ENCODE peak calls at places on chromosomes 6 and 20, in nine cellular contexts. K is NB4, P is A549, U is heart left ventricle, W is transverse colon, L is ovary, B is HCT116, N is stomach, V is Peyer's patch. E is an unnamed sample.

GRCh38 chr6:6661684-6662083 is 73.2 kb downstream of the LY86 start:
- DNase-seq in K (peak), P (no peak), U (no peak), W (peak), L (peak), B (no peak), N (peak), V (no peak), E (peak)

GRCh38 chr6:28209753-28210535 is 15.1 kb upstream of the ZSCAN9 start:
- DNase-seq in K (no peak), P (no peak), U (no peak), W (no peak), L (no peak), B (no peak), N (no peak), V (no peak), E (no peak)

GRCh38 chr6:44006123-44006871 is 121.0 kb downstream of the MRPL14 start:
- DNase-seq in K (no peak), P (no peak), U (peak), W (no peak), L (no peak), B (no peak), N (no peak), V (no peak), E (no peak)

GRCh38 chr6:144920391-144920983 is 635.4 kb downstream of the UTRN start:
- DNase-seq in K (no peak), P (no peak), U (no peak), W (no peak), L (no peak), B (no peak), N (no peak), V (no peak), E (no peak)

GRCh38 chr6:144411506-144412165 is 126.5 kb downstream of the UTRN start:
- DNase-seq in K (no peak), P (no peak), U (no peak), W (no peak), L (no peak), B (no peak), N (no peak), V (no peak), E (no peak)

GRCh38 chr20:25116746-25117457 is 35.0 kb upstream of the VSX1 start:
- DNase-seq in K (no peak), P (no peak), U (no peak), W (no peak), L (no peak), B (no peak), N (no peak), V (no peak), E (no peak)

GRCh38 chr6:75458895-75459294 is 34.7 kb downstream of the FILIP1 start:
- DNase-seq in K (no peak), P (peak), U (no peak), W (no peak), L (no peak), B (no peak), N (no peak), V (no peak), E (peak)

GRCh38 chr20:43969501-43969900 is 54.8 kb downstream of the TOX2 start:
- DNase-seq in K (no peak), P (no peak), U (no peak), W (no peak), L (no peak), B (no peak), N (no peak), V (no peak), E (peak)

GRCh38 chr20:16052406-16052805 is 520.8 kb downstream of the KIF16B start:
- DNase-seq in K (no peak), P (no peak), U (no peak), W (no peak), L (no peak), B (no peak), N (no peak), V (no peak), E (no peak)

GRCh38 chr6:122653094-122653493 is 42.9 kb downstream of the PKIB start:
- DNase-seq in K (no peak), P (no peak), U (no peak), W (no peak), L (no peak), B (peak), N (no peak), V (no peak), E (no peak)

GRCh38 chr6:89930789-89931188 is 36.5 kb downstream of the GJA10 start:
- DNase-seq in K (no peak), P (no peak), U (no peak), W (no peak), L (no peak), B (no peak), N (no peak), V (no peak), E (no peak)

GRCh38 chr6:143634486-143634885 is 43.3 kb upstream of the PHACTR2 start:
- DNase-seq in K (no peak), P (no peak), U (no peak), W (no peak), L (no peak), B (no peak), N (no peak), V (no peak), E (no peak)

GRCh38 chr6:120873125-120873865 is 461.0 kb downstream of the TBC1D32 start:
- DNase-seq in K (no peak), P (no peak), U (peak), W (no peak), L (no peak), B (no peak), N (no peak), V (no peak), E (no peak)

GRCh38 chr6:106511274-106512047 is 117.8 kb downstream of the RTN4IP1 start:
- DNase-seq in K (peak), P (no peak), U (no peak), W (peak), L (no peak), B (no peak), N (peak), V (peak), E (peak)
- TF ChIP-seq POLR2A in K (no peak), P (no peak), U (no peak), W (no peak), L (no peak), B (no peak), N (no peak), V (no peak), E (no peak)

DNA sequence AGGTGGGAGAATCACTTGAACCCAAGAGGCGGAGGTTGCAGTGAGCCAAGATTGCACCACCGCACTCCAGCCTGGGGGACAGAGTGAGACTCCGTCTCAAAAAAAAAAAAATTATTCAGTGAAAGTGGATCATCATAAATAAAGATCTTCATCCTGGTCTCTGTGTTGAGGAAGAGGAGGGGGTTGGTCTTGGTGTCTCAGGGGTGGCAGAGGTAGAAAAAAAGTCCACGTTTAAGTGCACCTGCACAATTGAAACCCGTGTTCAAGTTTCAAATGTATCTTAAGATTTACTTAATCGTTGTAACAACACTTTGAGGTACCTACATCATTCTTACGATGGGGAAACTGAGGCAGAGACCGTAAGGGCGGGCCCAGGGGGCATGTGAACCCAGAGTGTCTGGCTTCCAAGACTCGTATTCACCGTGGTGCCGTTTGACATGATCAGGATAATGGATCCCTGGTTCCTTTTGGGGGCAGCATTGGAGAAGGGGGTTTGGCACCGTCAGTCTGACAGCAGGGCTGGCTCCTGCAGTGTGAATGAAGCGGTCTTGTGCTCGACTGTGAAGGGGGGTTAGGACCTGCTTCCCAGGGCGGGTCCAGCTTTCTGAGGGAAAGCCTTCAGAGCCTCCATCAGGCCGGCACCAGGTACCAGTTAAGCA is 32.9 kb upstream of the ID1 start:
- DNase-seq in K (no peak), P (no peak), U (no peak), W (no peak), L (no peak), B (no peak), N (no peak), V (no peak), E (no peak)
- H3K4me3 ChIP-seq in K (peak), P (peak), U (peak), W (peak), L (peak), B (peak), N (peak), V (peak), E (no peak)

DNA sequence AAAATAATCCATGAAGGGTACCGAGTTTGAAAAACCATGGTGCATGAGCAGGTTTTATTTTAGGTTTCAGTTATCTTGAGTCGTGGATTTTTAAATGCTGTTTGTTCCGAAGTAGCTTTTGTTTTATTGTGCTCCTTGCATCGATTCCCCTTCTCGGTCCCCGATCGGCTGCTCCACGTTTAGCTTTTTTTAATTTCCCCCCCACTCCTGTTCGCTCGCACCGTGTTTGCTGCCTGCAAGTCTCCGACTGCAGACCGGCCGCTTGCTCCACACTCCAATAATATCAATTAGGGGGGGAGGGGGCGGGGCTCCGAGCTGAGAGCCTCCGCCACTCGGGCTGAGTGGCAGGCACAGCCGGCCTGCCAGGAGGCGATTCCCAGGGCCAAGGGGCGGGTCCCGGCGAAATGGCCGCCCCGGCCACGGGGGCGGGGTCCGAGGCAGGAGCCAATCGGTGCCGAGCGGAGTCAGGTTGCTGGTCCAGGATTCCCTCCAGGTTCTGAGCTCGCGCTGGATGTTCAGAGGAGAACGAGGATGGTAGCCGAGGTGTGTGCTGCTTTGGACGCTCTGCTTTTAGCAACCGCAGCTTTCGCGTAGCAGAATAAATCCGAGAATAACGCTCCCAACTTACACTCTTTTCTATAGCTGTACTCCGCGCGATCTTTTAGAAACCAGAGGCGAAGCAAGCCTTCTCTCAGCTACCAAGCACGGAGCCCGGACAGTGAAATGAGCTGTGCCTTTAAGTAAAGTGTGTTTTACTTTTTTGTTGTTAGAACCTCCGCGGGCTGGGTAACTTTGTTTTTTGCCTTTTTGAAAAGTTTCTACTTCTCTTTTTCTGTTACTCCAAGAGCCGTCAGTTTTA is at the start of gene EPHA7:
- DNase-seq in K (peak), P (peak), U (peak), W (peak), L (peak), B (no peak), N (peak), V (peak), E (peak)
- TF ChIP-seq POLR2A in K (no peak), P (peak), U (peak), W (peak), L (peak), B (no peak), N (no peak), V (no peak), E (no peak)

DNA sequence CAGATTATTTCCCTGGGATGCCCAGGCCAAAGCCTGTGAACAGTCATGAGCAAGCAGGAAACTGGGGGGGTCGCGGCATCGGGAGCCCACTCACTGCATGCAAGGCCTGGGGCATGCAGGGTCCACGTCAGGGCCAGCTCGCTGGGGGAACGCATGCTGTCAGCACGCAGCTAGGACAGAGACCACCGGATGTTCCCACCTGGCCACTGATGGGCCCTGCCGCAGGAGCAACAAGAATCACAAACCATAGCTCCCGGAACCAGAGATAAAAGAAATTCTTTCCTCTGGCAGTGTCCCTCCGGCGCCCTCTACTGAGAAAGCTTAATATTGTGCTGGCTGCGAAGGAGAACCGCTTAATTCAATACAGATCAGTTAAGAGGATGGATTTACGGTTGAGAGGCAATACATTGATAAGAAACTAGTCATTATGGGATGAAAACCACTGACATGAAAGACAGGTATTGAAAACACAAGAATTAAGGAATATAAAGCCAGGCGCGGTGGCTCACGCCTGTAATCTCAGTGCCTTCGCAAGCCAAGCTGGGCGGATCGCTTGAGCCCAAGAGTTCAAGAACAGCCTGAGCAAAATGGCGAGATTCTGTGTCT is 32.6 kb downstream of the C6orf15 start:
- DNase-seq in K (peak), P (peak), U (no peak), W (peak), L (peak), B (peak), N (peak), V (peak), E (peak)
- H3K4me3 ChIP-seq in K (no peak), P (no peak), U (peak), W (no peak), L (no peak), B (no peak), N (no peak), V (no peak), E (no peak)

DNA sequence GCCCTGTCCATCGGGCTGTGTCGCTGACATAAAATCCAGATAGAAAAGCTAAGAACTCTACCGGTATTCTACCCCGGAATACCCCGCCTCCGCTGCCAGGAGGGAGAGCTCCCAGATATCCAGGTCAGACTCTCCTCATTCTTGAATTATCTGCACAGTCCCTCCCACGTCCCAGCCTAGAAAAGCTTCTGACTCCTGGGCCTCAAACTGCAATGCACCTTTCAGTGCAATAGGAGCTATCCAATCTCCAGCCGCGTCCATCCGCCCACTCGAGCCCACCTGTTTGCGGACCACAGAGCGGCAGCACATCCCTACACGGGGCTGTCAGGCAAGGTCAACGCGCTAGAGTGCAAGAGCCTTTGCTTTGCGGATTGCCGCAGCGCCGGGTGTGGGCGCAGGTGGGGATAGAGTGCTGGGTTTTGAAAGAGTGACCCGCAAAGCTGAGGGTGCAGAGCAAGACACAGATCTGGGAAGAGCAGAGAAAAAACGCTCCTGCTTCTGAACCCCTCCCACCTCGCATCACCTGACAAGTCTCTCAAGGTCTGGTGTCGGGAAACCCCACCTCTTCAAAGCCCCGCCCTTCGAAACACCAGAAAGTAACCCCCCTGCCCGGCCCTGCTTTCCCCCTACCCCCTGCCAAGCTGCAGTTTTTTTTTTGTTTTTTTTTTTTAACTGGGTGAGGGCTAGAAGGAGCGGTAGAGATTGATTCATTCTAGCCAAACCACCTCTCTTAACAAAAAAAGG is 1.3 kb downstream of the TAPBP start:
- DNase-seq in K (peak), P (peak), U (no peak), W (peak), L (peak), B (peak), N (peak), V (peak), E (peak)
- TF ChIP-seq POLR2A in K (no peak), P (no peak), U (no peak), W (peak), L (no peak), B (no peak), N (no peak), V (no peak), E (no peak)

GRCh38 chr6:1820165-1820564 is 210.4 kb downstream of the FOXC1 start:
- DNase-seq in K (no peak), P (no peak), U (no peak), W (no peak), L (no peak), B (no peak), N (no peak), V (no peak), E (no peak)
- H3K4me3 ChIP-seq in K (no peak), P (no peak), U (no peak), W (no peak), L (no peak), B (no peak), N (no peak), V (no peak), E (no peak)

DNA sequence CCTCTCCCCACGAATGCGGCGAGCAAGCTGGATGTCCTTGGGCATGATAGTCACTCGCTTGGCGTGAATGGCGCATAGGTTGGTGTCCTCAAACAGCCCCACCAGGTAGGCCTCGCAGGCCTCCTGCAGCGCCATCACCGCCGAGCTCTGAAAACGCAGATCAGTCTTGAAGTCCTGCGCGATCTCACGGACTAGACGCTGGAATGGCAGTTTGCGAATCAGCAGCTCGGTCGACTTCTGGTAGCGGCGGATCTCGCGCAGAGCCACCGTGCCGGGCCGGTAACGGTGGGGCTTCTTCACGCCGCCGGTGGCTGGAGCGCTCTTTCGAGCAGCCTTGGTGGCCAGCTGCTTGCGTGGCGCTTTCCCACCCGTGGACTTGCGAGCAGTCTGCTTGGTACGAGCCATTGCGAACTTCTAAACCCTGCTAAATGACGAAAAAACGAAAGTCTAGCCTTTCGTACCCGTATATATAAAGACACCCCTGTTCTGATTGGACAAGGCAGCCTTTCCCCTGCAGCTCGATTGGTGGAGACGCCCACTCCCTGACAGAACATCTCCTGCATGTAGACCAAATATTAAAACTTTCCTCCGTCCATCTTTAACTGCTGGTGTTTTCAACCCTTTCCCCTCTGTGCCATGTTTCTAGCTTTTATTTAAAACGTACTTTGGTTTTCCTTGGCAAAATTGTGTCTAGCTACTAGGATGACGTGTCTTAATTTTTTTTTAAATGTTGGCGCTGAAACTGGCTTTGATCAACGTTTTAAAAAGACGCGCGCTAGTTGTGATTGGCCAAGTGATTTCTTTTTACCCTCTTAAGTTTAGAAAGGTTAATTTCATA is 109.8 kb downstream of the HFE start:
- DNase-seq in K (peak), P (no peak), U (peak), W (peak), L (peak), B (peak), N (peak), V (peak), E (peak)
- TF ChIP-seq POLR2A in K (peak), P (no peak), U (peak), W (peak), L (peak), B (peak), N (no peak), V (peak), E (peak)

DNA sequence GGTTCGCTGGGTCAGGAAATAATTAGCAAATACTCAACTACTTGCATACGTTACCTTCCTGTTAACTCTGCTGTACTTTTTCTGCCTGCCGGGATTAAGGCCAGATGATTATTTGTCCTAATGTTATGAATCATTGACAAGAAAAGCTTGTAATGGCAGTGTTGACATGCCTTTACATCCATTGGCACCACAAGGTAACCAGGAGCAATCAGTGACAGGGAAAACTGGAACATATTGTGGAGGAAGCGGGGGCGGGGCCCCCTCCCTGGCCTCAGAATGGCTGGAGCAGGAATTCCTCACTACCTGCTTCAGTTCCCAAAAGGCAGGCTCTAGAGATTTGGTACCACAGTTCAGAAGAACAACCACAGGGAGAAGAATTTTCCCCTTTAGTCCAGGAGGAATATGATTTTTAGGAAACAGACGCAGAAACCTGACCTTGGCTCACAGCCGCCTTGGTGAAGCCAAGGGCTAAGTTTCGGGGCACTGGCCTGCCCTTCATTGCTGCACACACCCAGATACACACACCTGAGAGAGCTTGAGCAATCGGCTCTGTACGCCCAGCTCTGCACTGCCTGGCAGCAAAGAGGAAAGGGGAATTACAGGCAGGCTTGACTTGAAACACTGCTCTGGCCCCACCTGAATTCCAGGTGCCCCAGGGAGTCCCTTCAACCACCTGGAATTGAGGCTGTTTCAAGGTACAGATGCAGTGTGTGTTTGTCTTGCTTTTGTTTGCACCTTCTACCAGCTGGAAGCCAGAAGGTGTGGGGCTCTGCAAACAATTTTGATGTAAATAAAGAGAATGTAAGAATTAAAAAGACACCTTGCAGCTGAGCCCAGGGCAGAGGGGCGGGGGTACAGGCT is 89.8 kb downstream of the MYB start:
- DNase-seq in K (no peak), P (no peak), U (no peak), W (peak), L (no peak), B (no peak), N (peak), V (no peak), E (no peak)
- H3K4me3 ChIP-seq in K (no peak), P (no peak), U (no peak), W (no peak), L (no peak), B (no peak), N (no peak), V (peak), E (no peak)